ENCODE peak calls at places on chromosome 21, in nine cellular contexts. One of them, this sample, is unnamed.

GRCh38 chr21:37675202-37675801 is 241.0 kb downstream of the KCNJ6 start:
- DNase-seq in neural progenitor cell: peak; percentile 84
- DNase-seq in lung: peak; percentile 55
- DNase-seq in tibial nerve: peak; percentile 45
- DNase-seq in cardiac muscle cell: peak; percentile 82
- DNase-seq in testis: peak; percentile 85
- DNase-seq in body of pancreas: peak; percentile 71
- DNase-seq in CD8-positive, alpha-beta memory T cell: peak; percentile 54
- DNase-seq in GM23248: peak; percentile 61
- DNase-seq in this sample: peak; percentile 16

GRCh38 chr21:36790616-36791015 is 91.7 kb downstream of the SIM2 start:
- DNase-seq in neural progenitor cell: no peak
- DNase-seq in lung: no peak
- DNase-seq in tibial nerve: no peak
- DNase-seq in CD8-positive, alpha-beta memory T cell: no peak
- DNase-seq in testis: no peak
- DNase-seq in cardiac muscle cell: peak; percentile 7
- DNase-seq in body of pancreas: no peak
- DNase-seq in GM23248: no peak
- DNase-seq in this sample: no peak

GRCh38 chr21:41834926-41835663 is 44.0 kb downstream of the PRDM15 start:
- DNase-seq in CD8-positive, alpha-beta memory T cell: no peak
- DNase-seq in cardiac muscle cell: no peak
- DNase-seq in testis: no peak
- DNase-seq in lung: no peak
- DNase-seq in neural progenitor cell: no peak
- DNase-seq in tibial nerve: no peak
- DNase-seq in GM23248: no peak
- DNase-seq in body of pancreas: no peak
- DNase-seq in this sample: no peak

GRCh38 chr21:17270234-17270633 is 242.6 kb upstream of the CXADR start:
- DNase-seq in cardiac muscle cell: peak; percentile 62
- DNase-seq in CD8-positive, alpha-beta memory T cell: no peak
- DNase-seq in tibial nerve: peak; percentile 46
- DNase-seq in neural progenitor cell: peak; percentile 38
- DNase-seq in testis: peak; percentile 74
- DNase-seq in body of pancreas: peak; percentile 11
- DNase-seq in lung: no peak
- DNase-seq in GM23248: peak; percentile 78
- DNase-seq in this sample: no peak

GRCh38 chr21:16842716-16843115 is 670.1 kb upstream of the CXADR start:
- DNase-seq in tibial nerve: no peak
- DNase-seq in body of pancreas: no peak
- DNase-seq in testis: no peak
- DNase-seq in neural progenitor cell: no peak
- DNase-seq in CD8-positive, alpha-beta memory T cell: no peak
- DNase-seq in GM23248: peak; percentile 32
- DNase-seq in cardiac muscle cell: no peak
- DNase-seq in lung: no peak
- DNase-seq in this sample: no peak

GRCh38 chr21:38156200-38156599 is 100.6 kb upstream of the KCNJ15 start:
- DNase-seq in body of pancreas: no peak
- DNase-seq in GM23248: peak; percentile 65
- DNase-seq in CD8-positive, alpha-beta memory T cell: no peak
- DNase-seq in cardiac muscle cell: no peak
- DNase-seq in neural progenitor cell: no peak
- DNase-seq in tibial nerve: no peak
- DNase-seq in testis: no peak
- DNase-seq in lung: no peak
- DNase-seq in this sample: no peak

GRCh38 chr21:46096596-46096981 is 1.3 kb upstream of the COL6A2 start:
- DNase-seq in neural progenitor cell: no peak
- DNase-seq in CD8-positive, alpha-beta memory T cell: peak; percentile 40
- DNase-seq in testis: no peak
- DNase-seq in lung: no peak
- DNase-seq in GM23248: no peak
- DNase-seq in tibial nerve: peak; percentile 3
- DNase-seq in cardiac muscle cell: no peak
- DNase-seq in body of pancreas: no peak
- DNase-seq in this sample: no peak

GRCh38 chr21:33238146-33238545 is 8.4 kb downstream of the IFNAR2 start:
- DNase-seq in testis: no peak
- DNase-seq in body of pancreas: no peak
- DNase-seq in cardiac muscle cell: no peak
- DNase-seq in CD8-positive, alpha-beta memory T cell: no peak
- DNase-seq in neural progenitor cell: no peak
- DNase-seq in GM23248: no peak
- DNase-seq in lung: no peak
- DNase-seq in tibial nerve: no peak
- DNase-seq in this sample: no peak

GRCh38 chr21:33976980-33977720 is 61.5 kb upstream of the ATP5PO start:
- DNase-seq in tibial nerve: no peak
- DNase-seq in neural progenitor cell: no peak
- DNase-seq in lung: no peak
- DNase-seq in CD8-positive, alpha-beta memory T cell: no peak
- DNase-seq in body of pancreas: no peak
- DNase-seq in cardiac muscle cell: no peak
- DNase-seq in testis: no peak
- DNase-seq in GM23248: no peak
- DNase-seq in this sample: no peak

GRCh38 chr21:16378570-16378969 is 648.8 kb downstream of the USP25 start:
- DNase-seq in lung: no peak
- DNase-seq in testis: no peak
- DNase-seq in CD8-positive, alpha-beta memory T cell: no peak
- DNase-seq in cardiac muscle cell: no peak
- DNase-seq in tibial nerve: no peak
- DNase-seq in body of pancreas: no peak
- DNase-seq in GM23248: no peak
- DNase-seq in neural progenitor cell: no peak
- DNase-seq in this sample: no peak

GRCh38 chr21:34510148-34511142 is 1.6 kb downstream of the KCNE1 start:
- DNase-seq in body of pancreas: peak; percentile 88
- DNase-seq in testis: peak; percentile 81
- DNase-seq in CD8-positive, alpha-beta memory T cell: no peak
- DNase-seq in tibial nerve: peak; percentile 69
- DNase-seq in neural progenitor cell: peak; percentile 82
- DNase-seq in lung: peak; percentile 84
- DNase-seq in cardiac muscle cell: peak; percentile 86
- DNase-seq in GM23248: peak; percentile 79
- DNase-seq in this sample: no peak

GRCh38 chr21:42846221-42846620 is 33.1 kb downstream of the WDR4 start:
- DNase-seq in testis: no peak
- DNase-seq in tibial nerve: no peak
- DNase-seq in GM23248: no peak
- DNase-seq in cardiac muscle cell: no peak
- DNase-seq in neural progenitor cell: no peak
- DNase-seq in CD8-positive, alpha-beta memory T cell: no peak
- DNase-seq in body of pancreas: no peak
- DNase-seq in lung: no peak
- DNase-seq in this sample: no peak

DNA sequence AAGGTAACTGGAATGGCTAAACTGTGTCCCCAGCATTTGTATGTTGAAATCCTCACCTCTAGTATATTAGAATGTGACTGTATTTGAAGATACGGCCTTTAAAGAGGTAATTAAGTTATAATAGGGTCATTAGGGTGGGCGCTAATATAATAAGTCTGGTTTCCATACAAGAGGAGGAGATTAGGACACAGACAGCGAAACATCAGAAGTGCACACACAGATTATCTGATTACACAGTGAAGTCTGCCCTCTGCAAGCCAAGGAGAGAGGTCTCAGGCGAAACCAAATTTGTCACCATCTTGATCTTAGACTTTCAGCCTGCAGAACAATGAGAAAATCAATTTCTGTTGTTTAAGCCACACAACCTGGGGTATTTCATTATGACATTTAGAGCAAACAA is 2233.1 kb downstream of the MRPL39 start:
- DNase-seq in tibial nerve: no peak
- DNase-seq in testis: no peak
- DNase-seq in lung: no peak
- DNase-seq in neural progenitor cell: no peak
- DNase-seq in GM23248: no peak
- DNase-seq in cardiac muscle cell: no peak
- DNase-seq in CD8-positive, alpha-beta memory T cell: no peak
- DNase-seq in body of pancreas: no peak
- DNase-seq in this sample: no peak
- H3K9me3 ChIP-seq in tibial nerve: no peaks in the 10 kb centered on the region
- H3K9me3 ChIP-seq in testis: no peaks in the 10 kb centered on the region
- H3K9me3 ChIP-seq in lung: no peaks in the 10 kb centered on the region
- H3K9me3 ChIP-seq in neural progenitor cell: no peaks in the 10 kb centered on the region
- H3K9me3 ChIP-seq in GM23248: no peaks in the 10 kb centered on the region
- H3K9me3 ChIP-seq in cardiac muscle cell: no peaks in the 10 kb centered on the region
- H3K9me3 ChIP-seq in CD8-positive, alpha-beta memory T cell: no peaks in the 10 kb centered on the region
- H3K9me3 ChIP-seq in body of pancreas: no peaks in the 10 kb centered on the region
- H3K9me3 ChIP-seq in this sample: no peaks in the 10 kb centered on the region

GRCh38 chr21:27154451-27155129 is 187.7 kb upstream of the ADAMTS5 start:
- DNase-seq in cardiac muscle cell: no peak
- DNase-seq in CD8-positive, alpha-beta memory T cell: no peak
- DNase-seq in body of pancreas: peak; percentile 26
- DNase-seq in tibial nerve: no peak
- DNase-seq in neural progenitor cell: no peak
- DNase-seq in lung: no peak
- DNase-seq in testis: no peak
- DNase-seq in GM23248: peak; percentile 16
- DNase-seq in this sample: no peak
- H3K9me3 ChIP-seq in cardiac muscle cell: no peaks in the 10 kb centered on the region
- H3K9me3 ChIP-seq in CD8-positive, alpha-beta memory T cell: no peaks in the 10 kb centered on the region
- H3K9me3 ChIP-seq in body of pancreas: no peaks in the 10 kb centered on the region
- H3K9me3 ChIP-seq in tibial nerve: no peaks in the 10 kb centered on the region
- H3K9me3 ChIP-seq in neural progenitor cell: no peaks in the 10 kb centered on the region
- H3K9me3 ChIP-seq in lung: no peaks in the 10 kb centered on the region
- H3K9me3 ChIP-seq in testis: no peaks in the 10 kb centered on the region
- H3K9me3 ChIP-seq in GM23248: no peaks in the 10 kb centered on the region
- H3K9me3 ChIP-seq in this sample: no peaks in the 10 kb centered on the region

GRCh38 chr21:31140025-31140424 is 101.7 kb upstream of the KRTAP19-8 start:
- DNase-seq in cardiac muscle cell: no peak
- DNase-seq in neural progenitor cell: no peak
- DNase-seq in tibial nerve: no peak
- DNase-seq in testis: no peak
- DNase-seq in lung: no peak
- DNase-seq in CD8-positive, alpha-beta memory T cell: no peak
- DNase-seq in GM23248: no peak
- DNase-seq in body of pancreas: no peak
- DNase-seq in this sample: no peak

GRCh38 chr21:31143021-31143420 is 104.7 kb upstream of the KRTAP19-8 start:
- DNase-seq in cardiac muscle cell: no peak
- DNase-seq in tibial nerve: no peak
- DNase-seq in lung: no peak
- DNase-seq in neural progenitor cell: no peak
- DNase-seq in GM23248: no peak
- DNase-seq in body of pancreas: no peak
- DNase-seq in CD8-positive, alpha-beta memory T cell: no peak
- DNase-seq in testis: no peak
- DNase-seq in this sample: no peak

GRCh38 chr21:31141389-31142021 is 103.2 kb upstream of the KRTAP19-8 start:
- DNase-seq in tibial nerve: no peak
- DNase-seq in lung: no peak
- DNase-seq in cardiac muscle cell: no peak
- DNase-seq in CD8-positive, alpha-beta memory T cell: no peak
- DNase-seq in body of pancreas: no peak
- DNase-seq in testis: no peak
- DNase-seq in GM23248: no peak
- DNase-seq in neural progenitor cell: no peak
- DNase-seq in this sample: no peak

GRCh38 chr21:31142600-31142999 is 104.3 kb upstream of the KRTAP19-8 start:
- DNase-seq in testis: no peak
- DNase-seq in GM23248: no peak
- DNase-seq in tibial nerve: no peak
- DNase-seq in cardiac muscle cell: no peak
- DNase-seq in lung: no peak
- DNase-seq in neural progenitor cell: peak; percentile 42
- DNase-seq in CD8-positive, alpha-beta memory T cell: no peak
- DNase-seq in body of pancreas: no peak
- DNase-seq in this sample: no peak

DNA sequence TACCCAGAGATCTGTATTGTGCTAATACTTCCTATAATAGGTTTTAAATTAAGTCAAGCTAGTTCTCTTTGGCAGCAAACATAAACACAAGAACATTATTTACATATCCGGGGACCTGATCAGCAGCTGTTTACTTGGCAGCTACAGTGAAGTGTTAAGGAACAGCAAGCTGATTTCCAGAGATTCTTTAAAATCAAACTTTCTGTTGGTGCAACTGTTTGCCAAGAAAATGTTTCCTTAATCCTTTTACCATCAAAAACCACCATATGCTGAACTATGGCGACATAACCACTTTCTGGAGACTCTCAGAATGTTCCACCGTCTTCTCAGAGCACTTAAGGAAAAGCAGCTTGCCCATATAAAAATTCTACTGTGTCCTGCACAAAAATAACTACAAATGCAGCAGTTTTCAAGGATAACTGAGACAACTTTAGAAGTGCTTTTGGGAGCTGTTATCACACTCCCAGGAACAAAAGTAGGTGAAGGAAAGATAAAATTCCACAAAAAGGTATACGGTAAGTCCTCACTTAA is 107.1 kb upstream of the KRTAP19-8 start:
- DNase-seq in tibial nerve: no peak
- DNase-seq in body of pancreas: no peak
- DNase-seq in neural progenitor cell: no peak
- DNase-seq in GM23248: no peak
- DNase-seq in testis: no peak
- DNase-seq in lung: no peak
- DNase-seq in CD8-positive, alpha-beta memory T cell: no peak
- DNase-seq in cardiac muscle cell: no peak
- DNase-seq in this sample: no peak
- H3K9me3 ChIP-seq in tibial nerve: no peaks in the 10 kb centered on the region
- H3K9me3 ChIP-seq in body of pancreas: no peaks in the 10 kb centered on the region
- H3K9me3 ChIP-seq in neural progenitor cell: no peaks in the 10 kb centered on the region
- H3K9me3 ChIP-seq in GM23248: no peaks in the 10 kb centered on the region
- H3K9me3 ChIP-seq in testis: no peaks in the 10 kb centered on the region
- H3K9me3 ChIP-seq in lung: no peaks in the 10 kb centered on the region
- H3K9me3 ChIP-seq in CD8-positive, alpha-beta memory T cell: no peaks in the 10 kb centered on the region
- H3K9me3 ChIP-seq in cardiac muscle cell: no peaks in the 10 kb centered on the region
- H3K9me3 ChIP-seq in this sample: no peaks in the 10 kb centered on the region

DNA sequence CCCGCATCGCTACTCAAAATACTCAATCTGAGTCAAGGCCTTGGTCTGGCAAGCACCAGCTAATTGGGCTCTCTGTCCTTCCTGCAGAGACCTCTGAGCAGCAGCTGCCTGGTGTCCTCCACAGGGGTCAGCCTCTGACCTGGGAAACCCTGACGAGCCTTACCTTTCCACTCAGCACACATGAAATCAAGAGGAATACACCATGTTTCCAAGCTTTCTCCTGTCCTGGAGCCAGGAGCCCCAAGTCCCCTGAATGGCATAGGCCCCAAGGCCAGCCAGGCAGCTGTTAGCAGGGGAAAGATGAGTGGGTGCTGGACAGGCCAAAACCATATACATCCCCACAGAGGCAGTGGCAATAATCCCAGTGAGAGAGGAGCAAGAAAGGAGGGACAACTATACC is 27.2 kb upstream of the TSPEAR start:
- DNase-seq in CD8-positive, alpha-beta memory T cell: no peak
- DNase-seq in body of pancreas: no peak
- DNase-seq in neural progenitor cell: no peak
- DNase-seq in GM23248: no peak
- DNase-seq in cardiac muscle cell: no peak
- DNase-seq in testis: no peak
- DNase-seq in tibial nerve: no peak
- DNase-seq in lung: no peak
- DNase-seq in this sample: no peak
- H3K9me3 ChIP-seq in CD8-positive, alpha-beta memory T cell: no peaks in the 10 kb centered on the region
- H3K9me3 ChIP-seq in body of pancreas: no peaks in the 10 kb centered on the region
- H3K9me3 ChIP-seq in neural progenitor cell: no peaks in the 10 kb centered on the region
- H3K9me3 ChIP-seq in GM23248: no peaks in the 10 kb centered on the region
- H3K9me3 ChIP-seq in cardiac muscle cell: peaks cover 5% of the 10 kb centered on the region
- H3K9me3 ChIP-seq in testis: peaks cover 4% of the 10 kb centered on the region
- H3K9me3 ChIP-seq in tibial nerve: peaks cover 60% of the 10 kb centered on the region
- H3K9me3 ChIP-seq in lung: peaks cover 13% of the 10 kb centered on the region
- H3K9me3 ChIP-seq in this sample: no peaks in the 10 kb centered on the region

This sample was measured in T-helper 17 cell.